ENCODE peak calls at places on chromosomes 12 and 14, in four cellular contexts. One of them, this sample, is unnamed.

GRCh38 chr12:66189476-66189823 is 436 bp downstream of the IRAK3 start:
- DNase-seq in WTC11: no peak
- DNase-seq in HepG2: no peak
- DNase-seq in A549: no peak
- DNase-seq in this sample: no peak

GRCh38 chr12:121277367-121277744 is 19.2 kb downstream of the CAMKK2 start:
- DNase-seq in HepG2: no peak
- DNase-seq in A549: no peak
- DNase-seq in WTC11: no peak
- DNase-seq in this sample: no peak

GRCh38 chr12:72110814-72111615 is 161.2 kb upstream of the TRHDE start:
- DNase-seq in WTC11: no peak
- DNase-seq in A549: no peak
- DNase-seq in HepG2: no peak
- DNase-seq in this sample: no peak

GRCh38 chr12:2841056-2841455 is 6.2 kb upstream of the NRIP2 start:
- DNase-seq in A549: no peak
- DNase-seq in HepG2: no peak
- DNase-seq in WTC11: no peak
- DNase-seq in this sample: no peak

GRCh38 chr14:39169541-39169900 is 612 bp downstream of the TRAPPC6B start:
- DNase-seq in HepG2: no peak
- DNase-seq in A549: no peak
- DNase-seq in WTC11: no peak
- DNase-seq in this sample: no peak

GRCh38 chr12:45634273-45634917 is 95.1 kb upstream of the ARID2 start:
- DNase-seq in WTC11: no peak
- DNase-seq in HepG2: no peak
- DNase-seq in A549: no peak
- DNase-seq in this sample: no peak

GRCh38 chr12:120115692-120116442 is 686 bp downstream of the RAB35 start:
- DNase-seq in WTC11: peak
- DNase-seq in A549: peak
- DNase-seq in HepG2: peak
- DNase-seq in this sample: no peak

GRCh38 chr12:75932241-75932640 is 99.3 kb downstream of the PHLDA1 start:
- DNase-seq in WTC11: no peak
- DNase-seq in HepG2: peak
- DNase-seq in A549: peak
- DNase-seq in this sample: no peak

GRCh38 chr14:61281186-61281676 is at the start of gene TMEM30B:
- DNase-seq in WTC11: peak
- DNase-seq in A549: no peak
- DNase-seq in HepG2: no peak
- DNase-seq in this sample: no peak

GRCh38 chr14:89284368-89285058 is 132.5 kb downstream of the FOXN3 start:
- DNase-seq in WTC11: no peak
- DNase-seq in A549: no peak
- DNase-seq in HepG2: no peak
- DNase-seq in this sample: no peak

GRCh38 chr12:68400231-68400829 is 68.2 kb upstream of the MDM1 start:
- DNase-seq in HepG2: no peak
- DNase-seq in WTC11: no peak
- DNase-seq in A549: no peak
- DNase-seq in this sample: no peak

GRCh38 chr12:51973560-51973959 is 22.1 kb downstream of the ACVR1B start:
- DNase-seq in WTC11: no peak
- DNase-seq in A549: no peak
- DNase-seq in HepG2: no peak
- DNase-seq in this sample: no peak

GRCh38 chr14:88974991-88975835 is 150.8 kb downstream of the TTC8 start:
- DNase-seq in HepG2: no peak
- DNase-seq in A549: no peak
- DNase-seq in WTC11: no peak
- DNase-seq in this sample: no peak

GRCh38 chr12:111444706-111445310 is 39.1 kb downstream of the SH2B3 start:
- DNase-seq in A549: no peak
- DNase-seq in HepG2: no peak
- DNase-seq in WTC11: no peak
- DNase-seq in this sample: no peak

GRCh38 chr12:7989827-7990491 is 42.6 kb upstream of the FOXJ2 start:
- DNase-seq in HepG2: no peak
- DNase-seq in WTC11: no peak
- DNase-seq in A549: no peak
- DNase-seq in this sample: peak

GRCh38 chr12:65331456-65331855 is 53.0 kb downstream of the MSRB3 start:
- DNase-seq in A549: no peak
- DNase-seq in WTC11: no peak
- DNase-seq in HepG2: no peak
- DNase-seq in this sample: no peak

GRCh38 chr14:43938588-43939281 is 568.3 kb downstream of the FSCB start:
- DNase-seq in A549: no peak
- DNase-seq in HepG2: no peak
- DNase-seq in WTC11: no peak
- DNase-seq in this sample: no peak
- TF ChIP-seq HMGXB4 in A549: no peak
- TF ChIP-seq HMGXB4 in HepG2: no peak
- TF ChIP-seq HMGXB4 in WTC11: no peak
- TF ChIP-seq HMGXB4 in this sample: no peak

GRCh38 chr12:18432211-18432610 is 170.9 kb downstream of the PIK3C2G start:
- DNase-seq in HepG2: no peak
- DNase-seq in A549: no peak
- DNase-seq in WTC11: no peak
- DNase-seq in this sample: no peak
- TF ChIP-seq HMGXB4 in HepG2: no peak
- TF ChIP-seq HMGXB4 in A549: no peak
- TF ChIP-seq HMGXB4 in WTC11: no peak
- TF ChIP-seq HMGXB4 in this sample: no peak

DNA sequence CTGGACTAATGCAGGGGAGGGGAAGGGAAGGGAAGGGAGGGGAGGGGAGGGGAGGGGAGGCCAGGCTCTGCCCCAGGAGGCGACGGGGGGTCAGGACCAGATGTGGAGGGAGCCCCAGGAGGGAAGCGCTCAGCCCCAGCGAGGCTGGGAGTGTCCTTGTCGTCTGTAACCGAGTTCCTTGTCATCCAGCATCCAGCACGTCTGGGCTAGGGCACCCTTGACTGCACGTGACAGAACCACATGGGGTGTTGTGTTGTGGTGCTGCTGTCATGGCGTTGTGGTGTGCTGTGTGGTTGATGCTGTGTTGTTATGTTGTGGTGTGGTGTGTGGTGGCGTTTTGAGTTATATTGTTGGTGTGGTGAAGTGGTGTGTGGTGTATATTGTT is 28.4 kb upstream of the SFSWAP start:
- DNase-seq in WTC11: no peak
- DNase-seq in A549: no peak
- DNase-seq in HepG2: no peak
- DNase-seq in this sample: no peak
- TF ChIP-seq HMGXB4 in WTC11: no peak
- TF ChIP-seq HMGXB4 in A549: no peak
- TF ChIP-seq HMGXB4 in HepG2: no peak
- TF ChIP-seq HMGXB4 in this sample: no peak

DNA sequence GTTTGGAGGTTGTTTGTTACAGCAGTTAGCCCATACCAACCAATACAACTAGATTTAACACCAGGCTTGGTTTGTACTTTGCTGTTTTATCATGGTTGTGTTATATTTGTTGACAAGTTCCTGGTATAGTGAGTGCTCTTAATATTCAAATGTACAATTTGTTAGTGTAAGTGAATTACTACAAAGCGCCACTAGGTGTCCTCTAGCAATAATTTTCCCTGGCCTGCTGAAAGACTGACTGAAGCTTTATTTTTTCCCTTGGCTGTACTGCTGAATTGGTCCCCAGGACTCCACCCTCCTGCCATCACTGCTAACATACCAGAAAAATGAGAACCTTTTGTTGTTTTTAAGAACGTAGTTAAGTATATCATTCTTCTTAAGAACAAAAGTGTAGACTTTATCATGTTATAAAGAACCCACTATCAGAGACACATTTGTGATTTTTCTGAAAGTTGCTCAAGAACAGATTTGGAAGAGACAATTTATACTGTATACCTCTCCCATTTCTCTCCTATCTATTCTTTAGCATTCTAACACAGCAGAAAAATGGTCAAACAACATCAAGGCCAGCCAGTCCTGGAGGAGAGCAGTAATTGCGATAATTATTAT is 75.3 kb upstream of the FAR2 start:
- DNase-seq in WTC11: no peak
- DNase-seq in A549: peak
- DNase-seq in HepG2: peak
- DNase-seq in this sample: peak
- TF ChIP-seq HMGXB4 in WTC11: no peak
- TF ChIP-seq HMGXB4 in A549: no peak
- TF ChIP-seq HMGXB4 in HepG2: no peak
- TF ChIP-seq HMGXB4 in this sample: no peak

GRCh38 chr12:13173537-13173936 is 23.0 kb upstream of the EMP1 start:
- DNase-seq in A549: no peak
- DNase-seq in HepG2: no peak
- DNase-seq in WTC11: no peak
- DNase-seq in this sample: no peak
- TF ChIP-seq HMGXB4 in A549: no peak
- TF ChIP-seq HMGXB4 in HepG2: no peak
- TF ChIP-seq HMGXB4 in WTC11: no peak
- TF ChIP-seq HMGXB4 in this sample: no peak

DNA sequence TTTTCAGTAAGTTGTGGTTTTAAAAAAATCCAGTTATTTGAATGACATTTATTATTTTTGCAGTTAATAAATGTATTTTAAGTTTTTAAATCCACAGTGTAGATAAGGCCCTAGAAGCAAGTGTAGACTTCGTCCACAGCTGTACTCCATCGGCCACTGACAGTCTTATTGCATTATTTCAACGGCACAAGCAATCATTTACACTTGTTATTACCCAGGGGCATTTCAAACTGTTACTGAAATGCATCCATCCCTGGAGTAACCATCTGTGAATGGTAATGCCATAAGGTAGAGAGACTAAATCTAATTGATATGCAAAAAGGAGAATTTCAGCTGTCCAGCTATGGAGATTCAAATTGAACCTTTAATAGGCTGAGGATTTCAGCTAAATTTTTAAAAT is 48.4 kb downstream of the BICD1 start:
- DNase-seq in A549: no peak
- DNase-seq in HepG2: no peak
- DNase-seq in WTC11: no peak
- DNase-seq in this sample: no peak
- TF ChIP-seq HMGXB4 in A549: no peak
- TF ChIP-seq HMGXB4 in HepG2: no peak
- TF ChIP-seq HMGXB4 in WTC11: no peak
- TF ChIP-seq HMGXB4 in this sample: no peak